ENCODE peak calls at places on chromosomes 11 and 22, in nine cellular contexts. One of them, this sample, is unnamed.

GRCh38 chr11:125701858-125702621 is 21.4 kb upstream of the ACRV1 start:
- DNase-seq in transverse colon: no peak
- DNase-seq in Caki2: no peak
- DNase-seq in NCI-H82: no peak
- DNase-seq in amniotic epithelial cell: no peak
- DNase-seq in WTC11: peak; percentile 44
- DNase-seq in ecto neural progenitor cell: peak; percentile 62
- DNase-seq in DMS153: no peak
- DNase-seq in NCI-H1105: no peak
- DNase-seq in this sample: no peak

GRCh38 chr11:12291767-12292166 is 85.6 kb upstream of the PARVA start:
- DNase-seq in amniotic epithelial cell: no peak
- DNase-seq in ecto neural progenitor cell: no peak
- DNase-seq in Caki2: no peak
- DNase-seq in NCI-H82: no peak
- DNase-seq in transverse colon: no peak
- DNase-seq in DMS153: no peak
- DNase-seq in WTC11: no peak
- DNase-seq in NCI-H1105: no peak
- DNase-seq in this sample: no peak

GRCh38 chr22:29907753-29908515 is 25.0 kb downstream of the MTMR3 start:
- DNase-seq in NCI-H1105: peak; percentile 34
- DNase-seq in transverse colon: peak; percentile 86
- DNase-seq in DMS153: peak; percentile 60
- DNase-seq in WTC11: no peak
- DNase-seq in ecto neural progenitor cell: no peak
- DNase-seq in Caki2: peak; percentile 87
- DNase-seq in NCI-H82: peak; percentile 31
- DNase-seq in amniotic epithelial cell: peak; percentile 94
- DNase-seq in this sample: peak; percentile 70

GRCh38 chr22:25327018-25327755 is 107.7 kb downstream of the CRYBB2 start:
- DNase-seq in Caki2: no peak
- DNase-seq in DMS153: no peak
- DNase-seq in amniotic epithelial cell: no peak
- DNase-seq in ecto neural progenitor cell: no peak
- DNase-seq in NCI-H1105: no peak
- DNase-seq in WTC11: no peak
- DNase-seq in NCI-H82: no peak
- DNase-seq in transverse colon: no peak
- DNase-seq in this sample: no peak

GRCh38 chr11:9787981-9788521 is 124.2 kb downstream of the SWAP70 start:
- DNase-seq in NCI-H82: no peak
- DNase-seq in DMS153: no peak
- DNase-seq in NCI-H1105: no peak
- DNase-seq in transverse colon: peak; percentile 10
- DNase-seq in amniotic epithelial cell: peak; percentile 96
- DNase-seq in WTC11: no peak
- DNase-seq in ecto neural progenitor cell: no peak
- DNase-seq in Caki2: no peak
- DNase-seq in this sample: peak; percentile 78

GRCh38 chr11:9755561-9755960 is 91.7 kb downstream of the SWAP70 start:
- DNase-seq in ecto neural progenitor cell: no peak
- DNase-seq in NCI-H82: no peak
- DNase-seq in transverse colon: no peak
- DNase-seq in DMS153: no peak
- DNase-seq in Caki2: no peak
- DNase-seq in NCI-H1105: no peak
- DNase-seq in amniotic epithelial cell: peak; percentile 80
- DNase-seq in WTC11: no peak
- DNase-seq in this sample: peak; percentile 70

GRCh38 chr11:33912405-33913361 is 20.8 kb upstream of the LMO2 start:
- DNase-seq in transverse colon: no peak
- DNase-seq in WTC11: no peak
- DNase-seq in NCI-H1105: peak; percentile 70
- DNase-seq in ecto neural progenitor cell: no peak
- DNase-seq in NCI-H82: peak; percentile 88
- DNase-seq in DMS153: no peak
- DNase-seq in Caki2: peak; percentile 71
- DNase-seq in amniotic epithelial cell: peak; percentile 93
- DNase-seq in this sample: peak; percentile 48

GRCh38 chr11:73386026-73386425 is 9.8 kb downstream of the RELT start:
- DNase-seq in NCI-H1105: no peak
- DNase-seq in transverse colon: peak; percentile 40
- DNase-seq in ecto neural progenitor cell: no peak
- DNase-seq in DMS153: no peak
- DNase-seq in Caki2: no peak
- DNase-seq in NCI-H82: no peak
- DNase-seq in amniotic epithelial cell: no peak
- DNase-seq in WTC11: no peak
- DNase-seq in this sample: no peak

GRCh38 chr11:133889893-133890292 is 44.6 kb upstream of the SPATA19 start:
- DNase-seq in transverse colon: no peak
- DNase-seq in NCI-H82: no peak
- DNase-seq in amniotic epithelial cell: no peak
- DNase-seq in DMS153: no peak
- DNase-seq in WTC11: no peak
- DNase-seq in ecto neural progenitor cell: no peak
- DNase-seq in NCI-H1105: no peak
- DNase-seq in Caki2: no peak
- DNase-seq in this sample: no peak

GRCh38 chr11:2451916-2452694 is 7.3 kb downstream of the KCNQ1 start:
- DNase-seq in Caki2: no peak
- DNase-seq in DMS153: no peak
- DNase-seq in WTC11: peak; percentile 8
- DNase-seq in ecto neural progenitor cell: no peak
- DNase-seq in transverse colon: no peak
- DNase-seq in NCI-H82: no peak
- DNase-seq in NCI-H1105: no peak
- DNase-seq in amniotic epithelial cell: no peak
- DNase-seq in this sample: no peak

GRCh38 chr11:119615003-119615878 is 113.8 kb downstream of the NECTIN1 start:
- DNase-seq in ecto neural progenitor cell: no peak
- DNase-seq in NCI-H82: peak; percentile 34
- DNase-seq in NCI-H1105: no peak
- DNase-seq in transverse colon: no peak
- DNase-seq in WTC11: no peak
- DNase-seq in DMS153: no peak
- DNase-seq in Caki2: peak; percentile 90
- DNase-seq in amniotic epithelial cell: peak; percentile 74
- DNase-seq in this sample: peak; percentile 81

GRCh38 chr11:3153291-3153861 is 11.7 kb downstream of the OSBPL5 start:
- DNase-seq in NCI-H1105: no peak
- DNase-seq in amniotic epithelial cell: peak; percentile 89
- DNase-seq in NCI-H82: no peak
- DNase-seq in DMS153: no peak
- DNase-seq in transverse colon: peak; percentile 53
- DNase-seq in ecto neural progenitor cell: no peak
- DNase-seq in Caki2: peak; percentile 9
- DNase-seq in WTC11: no peak
- DNase-seq in this sample: peak; percentile 87

GRCh38 chr11:58509730-58510129 is 1.8 kb upstream of the OR5B21 start:
- DNase-seq in transverse colon: no peak
- DNase-seq in WTC11: no peak
- DNase-seq in ecto neural progenitor cell: no peak
- DNase-seq in NCI-H82: no peak
- DNase-seq in amniotic epithelial cell: peak; percentile 31
- DNase-seq in Caki2: no peak
- DNase-seq in NCI-H1105: no peak
- DNase-seq in DMS153: no peak
- DNase-seq in this sample: no peak

GRCh38 chr22:36239401-36240171 is at the start of gene APOL2:
- DNase-seq in NCI-H1105: peak; percentile 89
- DNase-seq in ecto neural progenitor cell: peak; percentile 84
- DNase-seq in transverse colon: peak; percentile 92
- DNase-seq in amniotic epithelial cell: peak; percentile 96
- DNase-seq in NCI-H82: peak; percentile 74
- DNase-seq in Caki2: peak; percentile 91
- DNase-seq in DMS153: peak; percentile 92
- DNase-seq in WTC11: peak; percentile 85
- DNase-seq in this sample: peak; percentile 89

This sample was measured in AG08396.